ENCODE peak calls at places on chromosomes 7 and 10, in nine cellular contexts. One of them, this sample, is unnamed.

GRCh38 chr10:120506674-120507073 is 49.6 kb downstream of the PLPP4 start:
- DNase-seq in ascending aorta: no peak
- DNase-seq in HCEC 1CT: no peak
- DNase-seq in kidney epithelial cell: no peak
- DNase-seq in astrocyte: peak
- DNase-seq in activated CD8-positive, alpha-beta memory T cell treated with anti-CD3 and anti-CD28 coated beads for 48 hours: no peak
- DNase-seq in H9: no peak
- DNase-seq in body of pancreas: no peak
- DNase-seq in frontal cortex: no peak
- DNase-seq in this sample: no peak

GRCh38 chr7:40231796-40232195 is 97.0 kb downstream of the SUGCT start:
- DNase-seq in ascending aorta: no peak
- DNase-seq in kidney epithelial cell: no peak
- DNase-seq in frontal cortex: no peak
- DNase-seq in HCEC 1CT: no peak
- DNase-seq in astrocyte: peak
- DNase-seq in body of pancreas: no peak
- DNase-seq in activated CD8-positive, alpha-beta memory T cell treated with anti-CD3 and anti-CD28 coated beads for 48 hours: no peak
- DNase-seq in H9: no peak
- DNase-seq in this sample: no peak

GRCh38 chr7:151727579-151728285 is 149.2 kb downstream of the PRKAG2 start:
- DNase-seq in HCEC 1CT: peak
- DNase-seq in body of pancreas: peak
- DNase-seq in activated CD8-positive, alpha-beta memory T cell treated with anti-CD3 and anti-CD28 coated beads for 48 hours: no peak
- DNase-seq in astrocyte: peak
- DNase-seq in ascending aorta: peak
- DNase-seq in H9: no peak
- DNase-seq in kidney epithelial cell: peak
- DNase-seq in frontal cortex: no peak
- DNase-seq in this sample: peak

GRCh38 chr10:74096777-74097176 is 53.9 kb downstream of the AP3M1 start:
- DNase-seq in HCEC 1CT: no peak
- DNase-seq in ascending aorta: no peak
- DNase-seq in H9: no peak
- DNase-seq in astrocyte: no peak
- DNase-seq in kidney epithelial cell: no peak
- DNase-seq in frontal cortex: no peak
- DNase-seq in activated CD8-positive, alpha-beta memory T cell treated with anti-CD3 and anti-CD28 coated beads for 48 hours: no peak
- DNase-seq in body of pancreas: no peak
- DNase-seq in this sample: no peak

GRCh38 chr7:1323178-1324027 is 90.7 kb downstream of the UNCX start:
- DNase-seq in body of pancreas: no peak
- DNase-seq in kidney epithelial cell: no peak
- DNase-seq in H9: no peak
- DNase-seq in HCEC 1CT: no peak
- DNase-seq in activated CD8-positive, alpha-beta memory T cell treated with anti-CD3 and anti-CD28 coated beads for 48 hours: no peak
- DNase-seq in astrocyte: no peak
- DNase-seq in frontal cortex: peak
- DNase-seq in ascending aorta: no peak
- DNase-seq in this sample: no peak

GRCh38 chr7:20329389-20330175 is 1.1 kb upstream of the ITGB8 start:
- DNase-seq in kidney epithelial cell: peak
- DNase-seq in frontal cortex: peak
- DNase-seq in body of pancreas: peak
- DNase-seq in ascending aorta: peak
- DNase-seq in H9: peak
- DNase-seq in astrocyte: peak
- DNase-seq in HCEC 1CT: peak
- DNase-seq in activated CD8-positive, alpha-beta memory T cell treated with anti-CD3 and anti-CD28 coated beads for 48 hours: no peak
- DNase-seq in this sample: peak

GRCh38 chr10:3805227-3805790 is 20.3 kb upstream of the KLF6 start:
- DNase-seq in body of pancreas: no peak
- DNase-seq in ascending aorta: peak
- DNase-seq in astrocyte: peak
- DNase-seq in frontal cortex: no peak
- DNase-seq in H9: no peak
- DNase-seq in HCEC 1CT: peak
- DNase-seq in activated CD8-positive, alpha-beta memory T cell treated with anti-CD3 and anti-CD28 coated beads for 48 hours: no peak
- DNase-seq in kidney epithelial cell: no peak
- DNase-seq in this sample: peak

GRCh38 chr10:110667620-110668343 is 23.6 kb downstream of the RBM20 start:
- DNase-seq in H9: peak
- DNase-seq in kidney epithelial cell: no peak
- DNase-seq in astrocyte: no peak
- DNase-seq in frontal cortex: no peak
- DNase-seq in body of pancreas: no peak
- DNase-seq in ascending aorta: peak
- DNase-seq in activated CD8-positive, alpha-beta memory T cell treated with anti-CD3 and anti-CD28 coated beads for 48 hours: no peak
- DNase-seq in HCEC 1CT: no peak
- DNase-seq in this sample: no peak

GRCh38 chr10:43396928-43397624 is 11.9 kb downstream of the HNRNPF start:
- DNase-seq in frontal cortex: peak
- DNase-seq in kidney epithelial cell: no peak
- DNase-seq in HCEC 1CT: peak
- DNase-seq in activated CD8-positive, alpha-beta memory T cell treated with anti-CD3 and anti-CD28 coated beads for 48 hours: peak
- DNase-seq in body of pancreas: peak
- DNase-seq in astrocyte: peak
- DNase-seq in H9: peak
- DNase-seq in ascending aorta: peak
- DNase-seq in this sample: peak